ENCODE peak calls at places on chromosomes 6 and 20, in four cellular contexts. One of them, this sample, is unnamed.

GRCh38 chr20:10132391-10132790 is 86.2 kb upstream of the SNAP25 start:
- DNase-seq in adrenal gland: no peak
- DNase-seq in left lung: no peak
- DNase-seq in Panc1: no peak
- DNase-seq in this sample: no peak

GRCh38 chr6:9225441-9225871 is 790.1 kb upstream of the SLC35B3 start:
- DNase-seq in adrenal gland: no peak
- DNase-seq in left lung: no peak
- DNase-seq in Panc1: no peak
- DNase-seq in this sample: peak; percentile 11

GRCh38 chr20:9590189-9590588 is 75.8 kb downstream of the LAMP5 start:
- DNase-seq in adrenal gland: no peak
- DNase-seq in left lung: no peak
- DNase-seq in Panc1: no peak
- DNase-seq in this sample: peak; percentile 49

GRCh38 chr6:33430991-33431879 is 11.4 kb downstream of the SYNGAP1 start:
- DNase-seq in adrenal gland: no peak
- DNase-seq in left lung: no peak
- DNase-seq in Panc1: no peak
- DNase-seq in this sample: no peak

GRCh38 chr20:62356143-62356947 is 10.8 kb downstream of the LAMA5 start:
- DNase-seq in adrenal gland: peak; percentile 66
- DNase-seq in left lung: peak; percentile 72
- DNase-seq in Panc1: no peak
- DNase-seq in this sample: no peak

GRCh38 chr20:16654858-16655257 is 75.0 kb upstream of the SNRPB2 start:
- DNase-seq in adrenal gland: no peak
- DNase-seq in left lung: no peak
- DNase-seq in Panc1: no peak
- DNase-seq in this sample: peak; percentile 65

GRCh38 chr6:122116912-122117663 is 282.4 kb upstream of the HSF2 start:
- DNase-seq in adrenal gland: no peak
- DNase-seq in left lung: no peak
- DNase-seq in Panc1: no peak
- DNase-seq in this sample: no peak

GRCh38 chr20:25723975-25724374 is 27.3 kb upstream of the ZNF337 start:
- DNase-seq in adrenal gland: no peak
- DNase-seq in left lung: no peak
- DNase-seq in Panc1: no peak
- DNase-seq in this sample: no peak

GRCh38 chr20:561437-562231 is 18.0 kb upstream of the CSNK2A1 start:
- DNase-seq in adrenal gland: peak; percentile 75
- DNase-seq in left lung: no peak
- DNase-seq in Panc1: peak; percentile 80
- DNase-seq in this sample: peak; percentile 73

GRCh38 chr6:36297511-36297910 is 27.7 kb downstream of the PNPLA1 start:
- DNase-seq in adrenal gland: no peak
- DNase-seq in left lung: no peak
- DNase-seq in Panc1: no peak
- DNase-seq in this sample: no peak

GRCh38 chr6:137102050-137102848 is 57.5 kb upstream of the IL20RA start:
- DNase-seq in adrenal gland: no peak
- DNase-seq in left lung: no peak
- DNase-seq in Panc1: no peak
- DNase-seq in this sample: no peak

GRCh38 chr6:137099689-137100398 is 55.1 kb upstream of the IL20RA start:
- DNase-seq in adrenal gland: no peak
- DNase-seq in left lung: no peak
- DNase-seq in Panc1: no peak
- DNase-seq in this sample: no peak

GRCh38 chr6:137105375-137105774 is 60.6 kb upstream of the IL20RA start:
- DNase-seq in adrenal gland: no peak
- DNase-seq in left lung: no peak
- DNase-seq in Panc1: no peak
- DNase-seq in this sample: peak; percentile 44

GRCh38 chr6:137104926-137105325 is 60.2 kb upstream of the IL20RA start:
- DNase-seq in adrenal gland: no peak
- DNase-seq in left lung: no peak
- DNase-seq in Panc1: no peak
- DNase-seq in this sample: no peak

DNA sequence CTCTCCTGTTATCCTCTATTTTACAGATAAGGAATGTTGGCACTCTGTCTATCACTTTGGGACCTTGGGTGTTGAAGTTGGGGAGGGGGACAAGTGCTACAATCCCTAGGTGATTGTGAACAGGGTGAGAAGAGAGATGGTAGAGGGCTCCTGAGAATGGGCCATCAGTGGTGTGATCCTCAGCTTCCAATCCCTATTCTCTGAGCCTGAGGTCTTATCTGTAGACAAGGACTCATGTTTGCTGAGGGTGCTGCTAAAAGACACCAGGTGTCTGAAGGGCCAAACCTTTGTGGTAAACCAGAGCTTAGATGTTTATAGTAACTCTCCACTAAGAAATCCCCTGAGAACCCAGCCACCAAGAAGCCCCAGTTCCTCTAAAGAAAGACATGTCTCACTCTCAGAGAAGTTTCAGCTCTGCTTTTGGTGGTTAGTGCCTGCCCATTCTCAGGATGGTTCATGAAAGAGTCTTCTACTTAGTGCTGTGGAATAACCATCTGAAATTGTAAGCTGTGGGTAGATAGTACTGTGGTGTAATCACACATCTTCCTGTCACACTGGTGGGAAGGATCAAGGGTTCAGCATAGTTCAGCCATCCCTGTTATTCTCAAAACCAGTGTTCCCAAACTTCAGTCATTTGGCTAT is 58.2 kb upstream of the IL20RA start:
- DNase-seq in adrenal gland: no peak
- DNase-seq in left lung: no peak
- DNase-seq in Panc1: no peak
- DNase-seq in this sample: no peak
- H3K9me3 ChIP-seq in adrenal gland: no peaks in the 10 kb centered on the region
- H3K9me3 ChIP-seq in left lung: no peaks in the 10 kb centered on the region
- H3K9me3 ChIP-seq in Panc1: no peaks in the 10 kb centered on the region
- H3K9me3 ChIP-seq in this sample: no peaks in the 10 kb centered on the region

GRCh38 chr20:17681741-17682102 is 320 bp downstream of the RRBP1 start:
- DNase-seq in adrenal gland: no peak
- DNase-seq in left lung: no peak
- DNase-seq in Panc1: no peak
- DNase-seq in this sample: no peak

GRCh38 chr20:17679786-17680127 is 2.3 kb downstream of the RRBP1 start:
- DNase-seq in adrenal gland: no peak
- DNase-seq in left lung: no peak
- DNase-seq in Panc1: no peak
- DNase-seq in this sample: no peak

GRCh38 chr20:17680128-17680835 is 1.8 kb downstream of the RRBP1 start:
- DNase-seq in adrenal gland: peak; percentile 74
- DNase-seq in left lung: peak; percentile 81
- DNase-seq in Panc1: peak; percentile 22
- DNase-seq in this sample: peak; percentile 76

GRCh38 chr20:17682103-17682888 is at the start of gene RRBP1:
- DNase-seq in adrenal gland: peak; percentile 99
- DNase-seq in left lung: peak; percentile 98
- DNase-seq in Panc1: peak; percentile 70
- DNase-seq in this sample: peak; percentile 85

DNA sequence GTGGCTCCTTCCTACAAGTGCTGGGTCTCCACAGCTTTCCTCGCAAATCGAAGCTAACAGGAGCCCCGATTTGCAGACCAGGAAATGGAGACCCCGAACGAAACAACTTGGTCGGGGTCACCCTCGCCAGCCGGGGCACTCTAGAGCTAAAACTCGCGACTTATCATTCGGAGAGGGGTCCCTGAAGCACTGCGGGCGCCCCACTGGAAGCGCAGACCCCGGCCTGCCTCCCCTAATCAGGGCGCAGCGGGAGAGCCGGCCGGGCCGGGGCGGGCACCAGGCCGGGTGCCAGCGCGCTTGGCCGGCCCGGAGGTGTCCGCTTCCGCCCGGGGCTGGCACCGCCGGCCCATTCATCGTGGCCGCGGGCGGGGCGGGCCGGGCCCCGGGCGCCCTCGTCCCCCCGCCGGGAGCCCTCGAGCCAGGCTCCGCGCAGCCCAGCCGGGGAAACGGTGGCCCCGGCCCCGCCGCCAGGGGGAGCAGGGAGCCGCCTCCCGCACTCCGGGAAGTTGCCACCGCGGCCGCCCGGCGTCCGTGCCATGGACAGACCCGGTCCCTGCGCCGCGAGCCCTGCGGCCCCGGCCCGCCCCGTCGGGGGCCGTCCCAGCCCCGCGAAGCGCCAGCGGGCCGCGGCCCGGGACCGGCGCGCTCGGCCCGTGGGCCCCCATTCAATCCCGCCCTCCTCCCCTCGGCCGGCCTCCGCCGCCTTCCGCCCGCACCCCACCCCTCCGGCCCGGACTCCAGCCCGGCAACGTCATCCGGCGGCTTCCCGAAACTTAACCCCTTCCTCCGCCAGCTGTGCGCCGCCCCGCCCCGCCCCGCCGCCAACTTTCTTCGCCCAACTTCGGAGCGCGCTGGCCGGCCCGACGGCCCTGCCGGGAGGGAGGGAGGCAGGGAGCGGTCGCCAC is 954 bp downstream of the RRBP1 start:
- DNase-seq in adrenal gland: peak; percentile 88
- DNase-seq in left lung: peak; percentile 98
- DNase-seq in Panc1: no peak
- DNase-seq in this sample: peak; percentile 40
- H3K4me3 ChIP-seq in adrenal gland: peak overlapping the region; percentile 93
- H3K4me3 ChIP-seq in left lung: peak overlapping the region; percentile 73
- H3K4me3 ChIP-seq in Panc1: peak overlapping the region; percentile 83
- H3K4me3 ChIP-seq in this sample: peak overlapping the region; percentile 66

GRCh38 chr6:159445351-159445750 is 247.7 kb downstream of the SOD2 start:
- DNase-seq in adrenal gland: no peak
- DNase-seq in left lung: no peak
- DNase-seq in Panc1: no peak
- DNase-seq in this sample: no peak
- H3K9me3 ChIP-seq in adrenal gland: no peaks in the 10 kb centered on the region
- H3K9me3 ChIP-seq in left lung: no peaks in the 10 kb centered on the region
- H3K9me3 ChIP-seq in Panc1: no peaks in the 10 kb centered on the region
- H3K9me3 ChIP-seq in this sample: no peaks in the 10 kb centered on the region

GRCh38 chr6:110414669-110415296 is 592 bp downstream of the DDO start:
- DNase-seq in adrenal gland: no peak
- DNase-seq in left lung: no peak
- DNase-seq in Panc1: no peak
- DNase-seq in this sample: no peak
- H3K4me3 ChIP-seq in adrenal gland: peak overlapping the region; percentile 70
- H3K4me3 ChIP-seq in left lung: peak overlapping the region; percentile 34
- H3K4me3 ChIP-seq in Panc1: peak overlapping the region; percentile 44
- H3K4me3 ChIP-seq in this sample: no peak overlapping the region

DNA sequence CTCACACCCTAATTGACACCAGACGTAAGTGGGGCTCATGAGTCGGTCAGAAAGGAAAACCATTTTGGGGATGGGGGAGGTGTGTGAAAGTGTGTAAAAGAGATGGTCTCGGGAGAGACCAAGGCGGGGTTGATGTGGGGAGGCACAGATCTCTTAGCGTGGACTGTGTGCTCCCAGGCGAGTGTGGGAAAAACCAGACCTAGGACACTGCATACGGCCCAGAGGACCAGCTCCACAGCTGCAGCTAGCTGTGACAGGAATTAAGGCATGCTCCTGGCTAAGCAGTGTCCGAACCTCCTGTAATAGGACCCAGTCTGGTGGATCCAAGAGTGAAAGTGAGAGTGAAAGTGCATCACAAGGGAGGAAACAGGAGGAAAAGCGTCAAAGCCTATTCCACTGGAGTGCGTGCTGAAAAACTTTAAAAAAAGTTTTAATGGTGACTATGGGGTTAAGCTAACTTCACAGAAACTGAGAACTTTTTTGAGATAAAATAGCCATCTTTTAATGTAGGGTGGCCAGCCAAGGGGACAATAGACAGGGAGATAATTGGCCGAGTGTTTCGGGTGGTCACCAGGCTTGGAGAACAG is 9.6 kb downstream of the IL22RA2 start:
- DNase-seq in adrenal gland: no peak
- DNase-seq in left lung: no peak
- DNase-seq in Panc1: no peak
- DNase-seq in this sample: no peak
- H3K9me3 ChIP-seq in adrenal gland: no peaks in the 10 kb centered on the region
- H3K9me3 ChIP-seq in left lung: no peaks in the 10 kb centered on the region
- H3K9me3 ChIP-seq in Panc1: no peaks in the 10 kb centered on the region
- H3K9me3 ChIP-seq in this sample: peaks cover 23% of the 10 kb centered on the region

GRCh38 chr6:43275782-43276179 is 22.3 kb upstream of the SLC22A7 start:
- DNase-seq in adrenal gland: no peak
- DNase-seq in left lung: peak; percentile 27
- DNase-seq in Panc1: no peak
- DNase-seq in this sample: no peak
- H3K4me3 ChIP-seq in adrenal gland: peak overlapping the region; percentile 65
- H3K4me3 ChIP-seq in left lung: no peak overlapping the region
- H3K4me3 ChIP-seq in Panc1: no peak overlapping the region
- H3K4me3 ChIP-seq in this sample: no peak overlapping the region

GRCh38 chr6:82245376-82245775 is 2.2 kb downstream of the IBTK start:
- DNase-seq in adrenal gland: no peak
- DNase-seq in left lung: no peak
- DNase-seq in Panc1: no peak
- DNase-seq in this sample: no peak

GRCh38 chr6:82237013-82237412 is 10.5 kb downstream of the IBTK start:
- DNase-seq in adrenal gland: peak; percentile 33
- DNase-seq in left lung: no peak
- DNase-seq in Panc1: no peak
- DNase-seq in this sample: no peak

GRCh38 chr6:82239597-82239996 is 7.9 kb downstream of the IBTK start:
- DNase-seq in adrenal gland: no peak
- DNase-seq in left lung: no peak
- DNase-seq in Panc1: no peak
- DNase-seq in this sample: no peak

GRCh38 chr6:82243886-82244285 is 3.7 kb downstream of the IBTK start:
- DNase-seq in adrenal gland: no peak
- DNase-seq in left lung: no peak
- DNase-seq in Panc1: no peak
- DNase-seq in this sample: no peak

DNA sequence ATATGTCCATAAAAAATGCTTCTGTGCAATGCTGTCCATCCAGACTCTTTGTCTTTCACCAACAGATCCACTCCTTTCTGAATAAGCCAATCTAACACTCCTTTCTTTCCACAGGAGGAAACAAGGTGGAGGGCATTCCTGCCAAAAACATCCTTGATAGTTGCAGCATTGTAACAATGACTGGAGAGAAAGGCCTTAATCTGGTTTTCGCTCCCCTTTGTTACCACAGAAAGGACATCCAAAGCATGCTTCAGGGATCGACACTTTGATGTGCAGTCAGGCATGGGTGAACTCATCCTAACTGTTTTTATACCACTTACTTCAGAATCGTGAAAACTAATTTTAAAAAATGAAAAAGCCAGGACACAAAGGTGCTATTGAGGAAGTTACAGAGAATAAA is 7.4 kb downstream of the IBTK start:
- DNase-seq in adrenal gland: no peak
- DNase-seq in left lung: no peak
- DNase-seq in Panc1: no peak
- DNase-seq in this sample: no peak
- H3K9me3 ChIP-seq in adrenal gland: no peaks in the 10 kb centered on the region
- H3K9me3 ChIP-seq in left lung: no peaks in the 10 kb centered on the region
- H3K9me3 ChIP-seq in Panc1: no peaks in the 10 kb centered on the region
- H3K9me3 ChIP-seq in this sample: no peaks in the 10 kb centered on the region